ENCODE peak calls at places on chromosome 16, in nine cellular contexts. S is tibial artery; U is heart right ventricle; H is CD4-positive, CD25-positive, alpha-beta regulatory T cell; Y is esophagus muscularis mucosa; D is uterus; N is CD8-positive, alpha-beta T cell; G is psoas muscle; O is ascending aorta. W is an unnamed sample.

GRCh38 chr16:23403547-23403946 is 49.4 kb downstream of the COG7 start:
- DNase-seq in S (no peak), U (no peak), H (no peak), Y (no peak), D (no peak), N (no peak), G (no peak), O (no peak), W (no peak)

GRCh38 chr16:47308601-47309000 is 152.3 kb downstream of the ITFG1 start:
- DNase-seq in S (no peak), U (no peak), H (no peak), Y (no peak), D (no peak), N (no peak), G (no peak), O (no peak), W (no peak)

GRCh38 chr16:17204248-17205043 is 266.3 kb downstream of the XYLT1 start:
- DNase-seq in S (no peak), U (no peak), H (no peak), Y (no peak), D (no peak), N (no peak), G (no peak), O (no peak), W (no peak)

GRCh38 chr16:86375841-86376240 is 134.5 kb upstream of the FOXF1 start:
- DNase-seq in S (no peak), U (no peak), H (no peak), Y (no peak), D (no peak), N (no peak), G (no peak), O (no peak), W (no peak)

GRCh38 chr16:21283521-21284289 is 5.6 kb upstream of the CRYM start:
- DNase-seq in S (peak; percentile 49), U (peak; percentile 43), H (no peak), Y (peak; percentile 83), D (peak; percentile 29), N (no peak), G (peak; percentile 45), O (no peak), W (no peak)

GRCh38 chr16:53900678-53901077 is 196.7 kb downstream of the FTO start:
- DNase-seq in S (no peak), U (no peak), H (no peak), Y (no peak), D (no peak), N (no peak), G (no peak), O (no peak), W (no peak)

GRCh38 chr16:57245472-57246113 is 534 bp downstream of the ARL2BP start:
- DNase-seq in S (peak; percentile 57), U (peak; percentile 25), H (no peak), Y (no peak), D (peak; percentile 36), N (peak; percentile 15), G (peak; percentile 55), O (no peak), W (no peak)

GRCh38 chr16:72191551-72191950 is 19.6 kb upstream of the PMFBP1 start:
- DNase-seq in S (no peak), U (no peak), H (no peak), Y (no peak), D (no peak), N (no peak), G (no peak), O (no peak), W (no peak)

GRCh38 chr16:25959216-25959615 is 267.5 kb downstream of the HS3ST4 start:
- DNase-seq in S (no peak), U (no peak), H (no peak), Y (no peak), D (no peak), N (no peak), G (no peak), O (no peak), W (no peak)

GRCh38 chr16:86772231-86772510 is 193.8 kb downstream of the FOXL1 start:
- DNase-seq in S (no peak), U (no peak), H (no peak), Y (no peak), D (no peak), N (no peak), G (no peak), O (no peak), W (no peak)

GRCh38 chr16:11682655-11683096 is 14.4 kb downstream of the SNN start:
- DNase-seq in S (no peak), U (no peak), H (no peak), Y (no peak), D (no peak), N (no peak), G (no peak), O (no peak), W (no peak)

GRCh38 chr16:12766853-12767252 is 36.8 kb downstream of the CPPED1 start:
- DNase-seq in S (no peak), U (no peak), H (no peak), Y (no peak), D (no peak), N (no peak), G (no peak), O (no peak), W (no peak)

GRCh38 chr16:17224859-17225258 is 245.9 kb downstream of the XYLT1 start:
- DNase-seq in S (peak; percentile 72), U (peak; percentile 60), H (no peak), Y (peak; percentile 97), D (peak; percentile 74), N (no peak), G (peak; percentile 49), O (peak; percentile 16), W (peak; percentile 19)

DNA sequence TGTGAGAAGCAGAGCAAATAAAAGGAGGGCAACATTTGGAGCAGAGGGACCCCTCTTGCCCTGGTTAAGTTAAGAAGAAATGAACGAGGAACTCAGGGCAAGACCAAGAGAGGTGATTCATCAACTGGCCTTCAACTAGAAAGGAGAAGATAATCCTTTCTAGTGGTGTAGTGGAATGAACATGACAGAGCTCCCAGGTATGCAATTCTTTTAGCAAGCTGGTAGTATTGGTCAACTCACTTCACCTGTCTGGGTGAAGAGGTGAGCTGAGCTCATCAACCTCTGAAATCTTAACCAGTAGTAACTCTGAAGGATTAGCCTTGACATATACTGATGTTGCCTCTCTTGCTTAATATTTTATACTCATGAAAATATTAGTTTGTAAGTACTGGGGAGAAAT is 1024.7 kb upstream of the GOT2 start:
- DNase-seq in S (no peak), U (no peak), H (no peak), Y (no peak), D (no peak), N (no peak), G (no peak), O (no peak), W (no peak)
- H3K9me3 ChIP-seq in S (no peaks in the 10 kb centered on the region), U (no peaks in the 10 kb centered on the region), H (peaks cover 10% of the 10 kb centered on the region), Y (no peaks in the 10 kb centered on the region), D (no peaks in the 10 kb centered on the region), N (no peaks in the 10 kb centered on the region), G (no peaks in the 10 kb centered on the region), O (no peaks in the 10 kb centered on the region), W (no peaks in the 10 kb centered on the region)

GRCh38 chr16:10391339-10391738 is 5.5 kb downstream of the ATF7IP2 start:
- DNase-seq in S (no peak), U (no peak), H (no peak), Y (no peak), D (no peak), N (no peak), G (no peak), O (no peak), W (no peak)

GRCh38 chr16:10390867-10391266 is 5.0 kb downstream of the ATF7IP2 start:
- DNase-seq in S (no peak), U (no peak), H (no peak), Y (no peak), D (no peak), N (no peak), G (no peak), O (no peak), W (no peak)

GRCh38 chr16:10388987-10389386 is 3.1 kb downstream of the ATF7IP2 start:
- DNase-seq in S (no peak), U (no peak), H (no peak), Y (no peak), D (no peak), N (no peak), G (no peak), O (no peak), W (no peak)

GRCh38 chr16:10387378-10387681 is 1.5 kb downstream of the ATF7IP2 start:
- DNase-seq in S (no peak), U (no peak), H (no peak), Y (no peak), D (no peak), N (no peak), G (no peak), O (no peak), W (no peak)

DNA sequence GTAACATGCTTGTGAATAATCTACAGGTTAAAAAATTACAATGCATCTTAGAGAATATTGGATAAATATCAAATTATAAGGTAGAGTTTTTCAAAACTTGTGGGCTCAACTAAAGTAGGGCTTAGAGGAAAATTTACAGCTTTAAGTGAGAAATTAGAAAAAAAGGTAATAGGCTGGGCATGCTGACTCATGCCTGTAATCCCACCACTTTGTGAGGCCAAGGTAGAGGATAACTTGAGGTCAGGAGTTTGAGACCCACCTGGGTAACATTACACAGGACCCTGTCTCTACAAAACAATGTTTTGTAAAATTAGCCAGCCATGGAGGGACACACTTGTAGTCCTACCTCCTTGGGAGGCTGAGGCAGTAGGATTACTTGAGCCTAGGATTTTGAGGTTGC is 4.5 kb downstream of the ATF7IP2 start:
- DNase-seq in S (no peak), U (no peak), H (no peak), Y (no peak), D (no peak), N (no peak), G (no peak), O (no peak), W (no peak)
- H3K9me3 ChIP-seq in S (no peaks in the 10 kb centered on the region), U (no peaks in the 10 kb centered on the region), H (no peaks in the 10 kb centered on the region), Y (no peaks in the 10 kb centered on the region), D (no peaks in the 10 kb centered on the region), N (no peaks in the 10 kb centered on the region), G (no peaks in the 10 kb centered on the region), O (no peaks in the 10 kb centered on the region), W (peaks cover 2% of the 10 kb centered on the region)

GRCh38 chr16:3388325-3388724 is 12.5 kb downstream of the ZSCAN32 start:
- DNase-seq in S (no peak), U (no peak), H (no peak), Y (no peak), D (no peak), N (no peak), G (no peak), O (no peak), W (no peak)
- H3K9me3 ChIP-seq in S (peaks cover 68% of the 10 kb centered on the region), U (peaks cover 14% of the 10 kb centered on the region), H (peaks cover 83% of the 10 kb centered on the region), Y (peaks cover 14% of the 10 kb centered on the region), D (peaks cover 76% of the 10 kb centered on the region), N (peaks cover 40% of the 10 kb centered on the region), G (peaks cover 85% of the 10 kb centered on the region), O (peaks cover 87% of the 10 kb centered on the region), W (peaks cover 28% of the 10 kb centered on the region)

DNA sequence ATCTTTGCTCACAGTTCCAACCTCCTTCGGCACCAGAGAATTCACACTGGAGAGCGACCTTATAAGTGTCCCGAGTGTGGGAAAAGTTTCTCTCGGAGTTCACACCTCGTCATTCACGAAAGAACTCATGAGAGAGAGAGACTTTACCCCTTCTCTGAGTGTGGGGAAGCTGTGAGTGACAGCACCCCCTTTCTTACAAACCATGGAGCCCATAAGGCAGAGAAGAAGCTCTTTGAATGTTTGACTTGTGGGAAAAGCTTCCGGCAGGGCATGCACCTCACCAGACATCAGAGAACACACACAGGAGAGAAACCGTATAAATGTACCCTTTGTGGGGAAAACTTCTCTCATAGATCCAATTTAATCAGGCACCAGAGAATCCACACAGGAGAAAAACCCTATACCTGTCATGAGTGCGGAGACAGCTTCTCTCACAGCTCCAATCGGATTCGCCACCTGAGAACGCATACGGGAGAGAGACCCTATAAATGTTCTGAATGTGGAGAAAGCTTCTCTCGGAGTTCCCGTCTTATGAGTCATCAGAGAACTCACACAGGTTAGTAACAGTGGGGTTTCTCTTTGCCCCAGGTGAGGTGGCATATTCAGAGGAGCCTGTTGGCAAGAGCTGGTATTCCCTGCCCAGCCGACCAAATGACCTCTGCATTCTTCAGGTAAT is 6.8 kb downstream of the ZNF263 start:
- DNase-seq in S (no peak), U (no peak), H (no peak), Y (no peak), D (no peak), N (no peak), G (no peak), O (no peak), W (no peak)
- H3K9me3 ChIP-seq in S (peaks cover 95% of the 10 kb centered on the region), U (no peaks in the 10 kb centered on the region), H (peaks cover 95% of the 10 kb centered on the region), Y (peaks cover 25% of the 10 kb centered on the region), D (peaks cover 78% of the 10 kb centered on the region), N (peaks cover 47% of the 10 kb centered on the region), G (peaks cover 70% of the 10 kb centered on the region), O (peaks cover 90% of the 10 kb centered on the region), W (peaks cover 6% of the 10 kb centered on the region)